ENCODE peak calls at places on chromosome 4, in eight cellular contexts. G is transverse colon, M is thoracic aorta, W is H1, I is GM06990, E is tibial nerve, Z is upper lobe of left lung, F is mucosa of descending colon. S is an unnamed sample. For H3K36me3, the result is how much of the 10 kb centered on the place peaks cover.

GRCh38 chr4:9691221-9692065 is 90.0 kb upstream of the DRD5 start:
- DNase-seq in G (peak), M (peak), W (peak), I (peak), E (peak), Z (peak), F (peak), S (peak)

GRCh38 chr4:113815826-113816225 is 54.3 kb upstream of the CAMK2D start:
- DNase-seq in G (no peak), M (no peak), W (no peak), I (no peak), E (no peak), Z (no peak), F (no peak), S (no peak)

GRCh38 chr4:108644237-108644636 is 6.2 kb upstream of the OSTC start:
- DNase-seq in G (no peak), M (no peak), W (no peak), I (no peak), E (no peak), Z (no peak), F (no peak), S (no peak)

GRCh38 chr4:98739718-98740117 is 81.3 kb upstream of the TSPAN5 start:
- DNase-seq in G (no peak), M (no peak), W (no peak), I (no peak), E (no peak), Z (no peak), F (no peak), S (no peak)

GRCh38 chr4:10611673-10612072 is 72.9 kb downstream of the CLNK start:
- DNase-seq in G (no peak), M (no peak), W (no peak), I (no peak), E (no peak), Z (no peak), F (no peak), S (peak)

GRCh38 chr4:118180776-118181175 is 146.5 kb downstream of the NDST3 start:
- DNase-seq in G (no peak), M (no peak), W (no peak), I (no peak), E (no peak), Z (no peak), F (no peak), S (no peak)

GRCh38 chr4:102500371-102501175 is 586 bp upstream of the NFKB1 start:
- DNase-seq in G (peak), M (no peak), W (no peak), I (no peak), E (peak), Z (peak), F (peak), S (no peak)

GRCh38 chr4:111808174-111808573 is 337.1 kb upstream of the FAM241A start:
- DNase-seq in G (no peak), M (no peak), W (no peak), I (no peak), E (no peak), Z (no peak), F (no peak), S (no peak)

GRCh38 chr4:54913751-54914526 is 211.5 kb downstream of the KDR start:
- DNase-seq in G (no peak), M (no peak), W (no peak), I (no peak), E (no peak), Z (no peak), F (no peak), S (no peak)

GRCh38 chr4:119664168-119664907 is 35.7 kb upstream of the PDE5A start:
- DNase-seq in G (no peak), M (no peak), W (no peak), I (no peak), E (no peak), Z (no peak), F (no peak), S (no peak)

GRCh38 chr4:122329876-122330595 is 48.8 kb upstream of the ADAD1 start:
- DNase-seq in G (no peak), M (no peak), W (no peak), I (no peak), E (no peak), Z (no peak), F (no peak), S (no peak)

GRCh38 chr4:147782087-147782781 is 50.3 kb downstream of the ARHGAP10 start:
- DNase-seq in G (no peak), M (no peak), W (no peak), I (no peak), E (no peak), Z (no peak), F (no peak), S (no peak)

GRCh38 chr4:75530556-75531322 is 16.5 kb downstream of the THAP6 start:
- DNase-seq in G (no peak), M (no peak), W (no peak), I (no peak), E (no peak), Z (no peak), F (no peak), S (no peak)

GRCh38 chr4:37095925-37096324 is 148.6 kb upstream of the NWD2 start:
- DNase-seq in G (no peak), M (no peak), W (no peak), I (no peak), E (no peak), Z (no peak), F (peak), S (no peak)

GRCh38 chr4:8647094-8647570 is 54.6 kb downstream of the CPZ start:
- DNase-seq in G (no peak), M (no peak), W (no peak), I (no peak), E (no peak), Z (no peak), F (no peak), S (no peak)

GRCh38 chr4:168630445-168631187 is 133.8 kb downstream of the PALLD start:
- DNase-seq in G (no peak), M (no peak), W (no peak), I (no peak), E (no peak), Z (no peak), F (no peak), S (peak)

GRCh38 chr4:76930721-76931481 is 18.7 kb upstream of the SEPTIN11 start:
- DNase-seq in G (no peak), M (no peak), W (no peak), I (no peak), E (no peak), Z (no peak), F (no peak), S (no peak)

GRCh38 chr4:1356181-1356998 is 9.4 kb downstream of the UVSSA start:
- DNase-seq in G (peak), M (no peak), W (peak), I (peak), E (peak), Z (peak), F (peak), S (no peak)

GRCh38 chr4:69524708-69525107 is 29.0 kb upstream of the UGT2B4 start:
- DNase-seq in G (no peak), M (no peak), W (no peak), I (no peak), E (no peak), Z (no peak), F (no peak), S (no peak)

GRCh38 chr4:102815981-102816380 is 11.4 kb downstream of the UBE2D3 start:
- DNase-seq in G (no peak), M (no peak), W (no peak), I (no peak), E (no peak), Z (no peak), F (no peak), S (peak)

GRCh38 chr4:103915224-103915869 is 195.6 kb upstream of the TACR3 start:
- DNase-seq in G (no peak), M (no peak), W (no peak), I (peak), E (no peak), Z (no peak), F (peak), S (no peak)

GRCh38 chr4:126736133-126736518 is 896.6 kb upstream of the INTU start:
- DNase-seq in G (no peak), M (no peak), W (no peak), I (no peak), E (no peak), Z (no peak), F (no peak), S (no peak)

GRCh38 chr4:184453402-184454160 is 20.8 kb downstream of the IRF2 start:
- DNase-seq in G (peak), M (no peak), W (no peak), I (peak), E (peak), Z (peak), F (peak), S (no peak)

GRCh38 chr4:2343476-2343875 is 75.0 kb downstream of the ZFYVE28 start:
- DNase-seq in G (no peak), M (no peak), W (no peak), I (no peak), E (no peak), Z (no peak), F (no peak), S (no peak)

GRCh38 chr4:101954351-101954750 is 163.8 kb downstream of the BANK1 start:
- DNase-seq in G (no peak), M (no peak), W (no peak), I (no peak), E (no peak), Z (no peak), F (no peak), S (no peak)

GRCh38 chr4:62225972-62226371 is 1025.8 kb downstream of the ADGRL3 start:
- DNase-seq in G (no peak), M (no peak), W (no peak), I (no peak), E (no peak), Z (no peak), F (no peak), S (no peak)

GRCh38 chr4:70666369-70666768 is at the start of gene JCHAIN:
- DNase-seq in G (no peak), M (no peak), W (no peak), I (peak), E (no peak), Z (no peak), F (no peak), S (no peak)

DNA sequence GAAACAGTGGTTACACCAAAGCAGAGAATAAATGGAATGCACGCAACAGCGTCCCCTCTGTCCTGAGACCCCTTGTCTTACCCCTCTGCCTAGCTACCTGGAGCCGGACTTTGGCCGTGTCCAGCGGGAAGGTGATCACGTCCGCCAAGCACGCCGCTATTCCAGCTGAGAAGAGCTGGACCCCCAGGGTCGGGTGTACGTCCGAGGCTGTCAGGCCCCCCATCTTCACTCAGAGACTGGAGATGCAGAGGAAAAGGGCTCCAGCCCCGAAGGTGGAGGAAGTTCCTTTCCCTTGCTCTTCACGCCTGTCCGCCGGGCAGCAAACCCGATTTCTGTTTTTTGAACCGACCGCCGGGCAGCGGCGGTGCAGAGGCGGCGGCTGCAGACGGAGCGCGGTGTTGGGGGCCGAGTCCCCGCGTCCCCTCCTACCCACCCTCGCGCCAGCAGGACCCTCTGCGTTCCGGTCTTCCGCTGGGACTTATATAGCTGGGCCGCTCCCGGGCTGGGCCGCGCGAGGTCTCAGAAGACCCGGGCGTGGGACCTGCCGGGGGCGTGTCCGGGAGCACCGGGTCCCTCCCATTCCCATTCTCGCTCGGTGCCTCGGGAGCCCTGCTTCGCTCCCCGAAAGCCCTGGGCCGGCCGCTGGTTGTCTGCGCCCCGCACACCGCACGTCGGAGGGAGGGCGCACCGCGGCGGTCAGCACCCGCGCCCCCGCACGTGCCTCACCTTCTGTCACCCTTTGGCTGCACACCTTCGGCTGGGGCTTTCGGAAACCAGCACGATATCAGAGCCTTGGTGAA is at the start of gene UCP1:
- DNase-seq in G (peak), M (no peak), W (no peak), I (no peak), E (no peak), Z (peak), F (peak), S (no peak)
- H3K4me3 ChIP-seq in G (peak), M (peak), W (peak), I (no peak), E (peak), Z (peak), F (no peak), S (peak)

DNA sequence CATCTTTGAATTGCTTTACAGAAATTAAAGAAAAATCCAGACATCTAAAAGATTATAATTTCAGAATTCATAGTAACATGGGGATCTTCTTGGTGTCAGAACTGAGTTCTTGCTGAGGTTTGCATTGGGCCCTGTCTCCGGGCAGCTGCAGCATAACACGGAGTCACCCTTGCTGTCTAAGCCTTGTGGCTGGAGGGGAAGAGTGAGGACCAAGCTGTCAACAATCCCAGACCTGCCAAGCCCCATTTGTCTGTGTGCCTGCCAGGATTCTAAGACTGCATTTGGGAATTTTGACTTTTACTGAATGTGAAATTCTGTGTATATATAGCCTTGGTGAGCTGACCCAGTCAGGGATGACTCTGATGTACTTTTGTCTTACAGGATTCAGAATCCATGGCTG is 25.2 kb upstream of the NAP1L5 start:
- DNase-seq in G (no peak), M (no peak), W (no peak), I (no peak), E (no peak), Z (no peak), F (no peak), S (no peak)
- H3K36me3 ChIP-seq in G (under half), M (under half), W (under half), I (under half), E (under half), Z (half or more), F (under half), S (under half)

GRCh38 chr4:94171616-94172015 is 36.0 kb upstream of the SMARCAD1 start:
- DNase-seq in G (no peak), M (no peak), W (no peak), I (no peak), E (no peak), Z (no peak), F (no peak), S (no peak)
- TF ChIP-seq CTCF in G (no peak), M (peak), W (peak), I (peak), E (no peak), Z (no peak), F (no peak), S (peak)

GRCh38 chr4:141078871-141079270 is 54.4 kb downstream of the RNF150 start:
- DNase-seq in G (no peak), M (no peak), W (no peak), I (no peak), E (no peak), Z (no peak), F (no peak), S (no peak)
- H3K4me3 ChIP-seq in G (no peak), M (no peak), W (no peak), I (no peak), E (no peak), Z (no peak), F (no peak), S (no peak)